ENCODE peak calls at places on chromosomes 6 and 20, in eight cellular contexts. One of them, this sample, is unnamed.

GRCh38 chr20:373171-373890 is 7.2 kb upstream of the TRIB3 start:
- DNase-seq in OCI-M1: peak; percentile 98
- DNase-seq in breast epithelium: no peak
- DNase-seq in NCI-H2081: no peak
- DNase-seq in HT1080: peak; percentile 89
- DNase-seq in ACHN: peak; percentile 55
- DNase-seq in transverse colon: no peak
- DNase-seq in neural crest cell: no peak
- DNase-seq in this sample: no peak

GRCh38 chr20:44448753-44449546 is 26.7 kb upstream of the TTPAL start:
- DNase-seq in OCI-M1: peak; percentile 66
- DNase-seq in breast epithelium: no peak
- DNase-seq in NCI-H2081: no peak
- DNase-seq in HT1080: no peak
- DNase-seq in ACHN: peak; percentile 28
- DNase-seq in transverse colon: peak; percentile 52
- DNase-seq in neural crest cell: peak; percentile 11
- DNase-seq in this sample: peak; percentile 82

GRCh38 chr6:138105446-138105845 is 1.8 kb downstream of the PERP start:
- DNase-seq in OCI-M1: no peak
- DNase-seq in breast epithelium: peak; percentile 71
- DNase-seq in NCI-H2081: no peak
- DNase-seq in HT1080: peak; percentile 6
- DNase-seq in ACHN: no peak
- DNase-seq in transverse colon: peak; percentile 43
- DNase-seq in neural crest cell: no peak
- DNase-seq in this sample: no peak

GRCh38 chr20:25494506-25495188 is 87.2 kb downstream of the GINS1 start:
- DNase-seq in OCI-M1: no peak
- DNase-seq in breast epithelium: no peak
- DNase-seq in NCI-H2081: no peak
- DNase-seq in HT1080: no peak
- DNase-seq in ACHN: no peak
- DNase-seq in transverse colon: no peak
- DNase-seq in neural crest cell: no peak
- DNase-seq in this sample: no peak

GRCh38 chr6:21937466-21937865 is 343.9 kb downstream of the SOX4 start:
- DNase-seq in OCI-M1: peak; percentile 20
- DNase-seq in breast epithelium: no peak
- DNase-seq in NCI-H2081: no peak
- DNase-seq in HT1080: no peak
- DNase-seq in ACHN: no peak
- DNase-seq in transverse colon: no peak
- DNase-seq in neural crest cell: no peak
- DNase-seq in this sample: peak; percentile 62

GRCh38 chr6:43952746-43953145 is 174.5 kb downstream of the MRPL14 start:
- DNase-seq in OCI-M1: peak; percentile 37
- DNase-seq in breast epithelium: no peak
- DNase-seq in NCI-H2081: no peak
- DNase-seq in HT1080: no peak
- DNase-seq in ACHN: no peak
- DNase-seq in transverse colon: no peak
- DNase-seq in neural crest cell: no peak
- DNase-seq in this sample: peak; percentile 61

GRCh38 chr20:64258071-64258823 is 2.7 kb downstream of the PCMTD2 start:
- DNase-seq in OCI-M1: no peak
- DNase-seq in breast epithelium: no peak
- DNase-seq in NCI-H2081: no peak
- DNase-seq in HT1080: no peak
- DNase-seq in ACHN: no peak
- DNase-seq in transverse colon: no peak
- DNase-seq in neural crest cell: no peak
- DNase-seq in this sample: no peak

GRCh38 chr6:27332692-27333641 is 20.9 kb upstream of the POM121L2 start:
- DNase-seq in OCI-M1: peak; percentile 95
- DNase-seq in breast epithelium: no peak
- DNase-seq in NCI-H2081: peak; percentile 69
- DNase-seq in HT1080: peak; percentile 89
- DNase-seq in ACHN: no peak
- DNase-seq in transverse colon: no peak
- DNase-seq in neural crest cell: peak; percentile 22
- DNase-seq in this sample: no peak

GRCh38 chr6:35072698-35073055 is 68.5 kb downstream of the TCP11 start:
- DNase-seq in OCI-M1: no peak
- DNase-seq in breast epithelium: no peak
- DNase-seq in NCI-H2081: no peak
- DNase-seq in HT1080: no peak
- DNase-seq in ACHN: no peak
- DNase-seq in transverse colon: no peak
- DNase-seq in neural crest cell: no peak
- DNase-seq in this sample: no peak

This sample was measured in Karpas-422.